ENCODE peak calls at places on chromosomes 3 and 15, in five cellular contexts. M is body of pancreas, F is sigmoid colon, C is heart right ventricle, D is HepG2. U is an unnamed sample. For H3K4me1 and H3K9me3, the result is how much of the 10 kb centered on the place peaks cover.

GRCh38 chr3:45165497-45166282 is 19.5 kb upstream of the CDCP1 start:
- DNase-seq in C (no peak), D (no peak), F (no peak), M (no peak), U (no peak)

GRCh38 chr3:45655906-45656305 is 33.3 kb upstream of the SACM1L start:
- DNase-seq in F (no peak), M (no peak), C (no peak), D (no peak), U (no peak)

GRCh38 chr3:142916611-142917010 is 27.7 kb upstream of the PCOLCE2 start:
- DNase-seq in D (no peak), M (no peak), F (no peak), C (no peak), U (no peak)

GRCh38 chr3:162072656-162073055 is 576.0 kb downstream of the OTOL1 start:
- DNase-seq in C (no peak), D (no peak), F (no peak), M (no peak), U (no peak)

GRCh38 chr3:66404246-66404645 is 96.6 kb downstream of the LRIG1 start:
- DNase-seq in M (no peak), F (peak), C (no peak), D (no peak), U (no peak)

GRCh38 chr3:114509756-114510155 is 215.9 kb downstream of the TIGIT start:
- DNase-seq in D (no peak), F (no peak), M (no peak), C (no peak), U (no peak)

GRCh38 chr3:127288921-127289645 is 1.2 kb upstream of the PRR20G start:
- DNase-seq in M (no peak), C (no peak), F (no peak), D (peak), U (no peak)

GRCh38 chr3:114872056-114872455 is 275.0 kb downstream of the ZBTB20 start:
- DNase-seq in M (no peak), C (no peak), D (no peak), F (no peak), U (no peak)

GRCh38 chr15:58306591-58307312 is 125.0 kb upstream of the LIPC start:
- DNase-seq in M (no peak), F (no peak), D (peak), C (no peak), U (no peak)

GRCh38 chr3:195896361-195897080 is 11.8 kb downstream of the TNK2 start:
- DNase-seq in M (no peak), C (no peak), F (peak), D (no peak), U (no peak)

GRCh38 chr3:28912120-28912885 is 368.6 kb upstream of the RBMS3 start:
- DNase-seq in D (no peak), M (no peak), F (no peak), C (no peak), U (no peak)

GRCh38 chr15:80404719-80405553 is 754 bp downstream of the ARNT2 start:
- DNase-seq in F (no peak), M (peak), D (no peak), C (peak), U (no peak)

GRCh38 chr15:60682115-60682514 is 203.2 kb upstream of the ICE2 start:
- DNase-seq in M (no peak), C (no peak), D (no peak), F (no peak), U (no peak)

GRCh38 chr3:187183903-187184302 is 13.4 kb upstream of the RTP1 start:
- DNase-seq in C (no peak), D (no peak), F (no peak), M (no peak), U (no peak)

GRCh38 chr3:177312491-177312890 is 115.2 kb upstream of the TBL1XR1 start:
- DNase-seq in F (no peak), C (no peak), M (no peak), D (no peak), U (no peak)

GRCh38 chr3:57382933-57383332 is 90.4 kb upstream of the ASB14 start:
- DNase-seq in F (no peak), M (no peak), D (no peak), C (no peak), U (no peak)

GRCh38 chr15:66132251-66132816 is 121.2 kb downstream of the MEGF11 start:
- DNase-seq in C (peak), D (peak), M (no peak), F (no peak), U (no peak)

GRCh38 chr15:92205255-92205739 is 188.4 kb upstream of the ST8SIA2 start:
- DNase-seq in M (no peak), F (no peak), C (no peak), D (peak), U (no peak)

GRCh38 chr3:16311960-16312451 is 47.0 kb downstream of the OXNAD1 start:
- DNase-seq in C (no peak), D (no peak), F (no peak), M (no peak), U (no peak)

GRCh38 chr15:44726136-44726535 is 10.2 kb upstream of the TRIM69 start:
- DNase-seq in F (no peak), M (no peak), D (no peak), C (no peak), U (no peak)

GRCh38 chr15:44727462-44728231 is 8.7 kb upstream of the TRIM69 start:
- DNase-seq in F (no peak), D (no peak), M (no peak), C (no peak), U (no peak)

GRCh38 chr15:44728576-44729393 is 7.5 kb upstream of the TRIM69 start:
- DNase-seq in C (peak), M (peak), D (peak), F (peak), U (peak)

GRCh38 chr15:44726568-44727461 is 9.5 kb upstream of the TRIM69 start:
- DNase-seq in C (no peak), D (peak), F (peak), M (no peak), U (no peak)

DNA sequence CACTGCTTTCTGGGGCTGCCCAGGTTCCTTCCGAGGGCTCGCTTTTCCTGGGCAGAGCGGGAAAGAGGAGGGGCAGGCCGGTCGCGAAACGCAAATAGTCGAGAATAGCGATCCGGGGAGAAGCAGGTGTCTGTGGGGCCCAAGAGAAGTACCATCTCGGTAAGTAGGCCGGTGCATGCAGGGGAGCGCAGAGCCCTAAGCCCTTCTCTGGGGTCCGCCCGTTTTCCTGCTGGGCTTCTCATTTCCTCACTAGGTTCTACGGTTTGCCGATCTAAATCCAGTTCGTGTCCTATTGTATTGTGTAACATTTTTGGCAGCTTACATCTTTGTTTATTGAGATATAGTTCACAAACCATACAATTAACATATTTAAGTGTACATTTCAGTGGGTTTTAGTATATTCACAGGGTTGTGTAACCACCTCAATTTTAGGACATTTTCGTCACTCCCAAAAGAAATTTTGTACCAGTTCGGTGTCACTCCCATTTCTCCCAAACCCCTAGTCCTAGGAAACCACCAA is 6.9 kb upstream of the TRIM69 start:
- DNase-seq in C (peak), M (no peak), D (no peak), F (no peak), U (no peak)
- H3K4me1 ChIP-seq in C (under half), M (under half), D (under half), F (under half), U (under half)

DNA sequence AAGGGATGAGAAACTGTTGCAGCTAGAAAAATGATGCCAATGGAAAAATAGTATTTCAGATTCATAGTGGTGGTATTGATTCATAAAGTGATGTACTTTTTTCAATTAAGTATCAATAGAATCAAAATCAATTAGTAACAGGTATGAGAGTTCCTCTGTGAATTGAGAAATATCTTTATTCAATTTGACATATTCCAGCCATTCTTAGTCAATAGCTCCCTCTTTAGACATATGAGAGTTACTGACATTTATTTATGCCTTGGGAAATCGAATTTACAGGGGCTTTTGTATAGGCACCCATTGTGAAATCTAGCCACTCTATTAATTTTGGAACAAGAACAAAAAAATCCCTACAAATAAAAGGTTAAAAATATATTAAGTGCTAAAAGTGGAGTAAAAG is 386.9 kb upstream of the CNTN3 start:
- DNase-seq in D (peak), C (no peak), M (no peak), F (no peak), U (no peak)
- TF ChIP-seq CTCF in D (peak), C (peak), M (no peak), F (no peak), U (no peak)

DNA sequence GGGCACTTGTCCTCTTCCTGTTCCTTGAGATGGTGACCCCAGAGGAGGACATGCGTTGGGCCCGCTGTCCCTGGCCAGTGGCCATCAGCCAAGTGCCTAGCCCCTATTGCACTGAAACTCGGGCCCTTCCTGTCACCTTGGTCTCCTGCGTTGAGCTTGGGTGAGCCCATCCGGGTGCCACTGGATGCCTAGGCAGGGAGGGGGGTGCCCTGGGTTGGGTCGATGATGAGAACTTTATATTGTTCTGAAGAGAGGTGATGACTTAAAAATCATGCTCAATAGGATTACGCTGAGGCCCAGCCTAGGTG is 221.8 kb downstream of the SNRPN start:
- DNase-seq in F (peak), C (peak), D (no peak), M (no peak), U (no peak)
- H3K9me3 ChIP-seq in F (under half), C (half or more), D (half or more), M (under half), U (under half)

DNA sequence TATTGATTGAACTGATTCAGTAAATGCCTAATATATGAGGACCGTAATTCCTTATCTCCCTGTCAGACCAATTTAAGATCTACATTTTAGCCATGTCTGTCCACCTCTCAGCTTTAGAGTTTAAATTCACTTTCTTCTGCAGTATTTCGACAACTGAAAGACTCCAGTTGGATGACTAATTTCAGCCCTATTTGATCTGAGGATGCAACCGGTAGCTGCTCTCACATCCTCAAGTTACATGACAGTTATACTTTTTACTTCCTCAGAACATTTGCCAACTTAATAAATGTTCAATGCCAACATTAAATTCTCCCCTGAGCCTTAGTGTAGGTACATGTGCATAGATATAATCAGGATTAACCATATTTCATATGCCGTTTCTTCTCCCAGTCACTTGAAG is 2.5 kb upstream of the HHLA2 start:
- DNase-seq in M (no peak), C (no peak), F (no peak), D (no peak), U (no peak)
- H3K4me1 ChIP-seq in M (under half), C (under half), F (under half), D (under half), U (under half)

GRCh38 chr3:101851072-101851471 is 1.8 kb downstream of the NFKBIZ start:
- DNase-seq in D (no peak), M (no peak), F (no peak), C (no peak), U (no peak)

GRCh38 chr3:101851833-101852232 is 2.5 kb downstream of the NFKBIZ start:
- DNase-seq in C (no peak), F (no peak), D (no peak), M (no peak), U (no peak)

GRCh38 chr3:101848754-101849713 is at the start of gene NFKBIZ:
- DNase-seq in D (peak), M (peak), F (peak), C (peak), U (peak)

GRCh38 chr3:101849714-101850326 is 506 bp downstream of the NFKBIZ start:
- DNase-seq in F (peak), C (peak), M (peak), D (no peak), U (no peak)

DNA sequence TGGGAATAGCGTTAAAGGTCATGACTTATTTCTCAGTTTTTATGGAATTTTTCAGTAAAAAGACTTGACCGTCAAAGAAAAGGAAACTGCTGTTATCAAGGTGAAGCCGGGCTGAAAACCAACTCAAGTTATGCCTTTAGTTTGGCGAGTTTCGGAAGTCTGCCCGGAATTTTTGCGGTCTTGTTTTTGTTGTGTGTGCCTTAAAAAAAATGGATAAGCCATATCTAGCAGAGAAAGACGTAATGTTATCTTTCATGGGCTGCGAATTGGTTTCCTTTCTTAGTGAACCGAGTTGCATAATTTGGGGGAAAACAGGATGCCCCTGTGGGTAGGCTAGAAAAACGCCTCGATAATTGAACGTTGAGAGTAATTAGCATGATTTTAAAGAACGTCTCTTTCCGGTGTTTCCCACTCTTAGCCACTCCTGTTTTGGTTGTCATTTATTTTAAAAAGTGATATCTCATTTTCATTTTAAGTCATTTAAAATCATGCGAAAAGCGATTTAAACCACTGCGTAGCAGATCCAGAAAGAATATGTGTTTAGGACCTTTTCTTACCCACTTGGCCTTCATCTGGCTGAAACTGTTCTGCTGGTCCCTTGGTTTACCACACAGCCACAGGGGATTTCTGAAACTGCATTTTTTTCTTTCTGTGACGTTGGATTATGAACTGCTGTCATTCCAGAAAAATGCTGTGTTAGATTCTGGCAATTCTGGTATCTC is 1.2 kb downstream of the NFKBIZ start:
- DNase-seq in C (no peak), D (no peak), F (no peak), M (no peak), U (no peak)
- TF ChIP-seq CTCF in C (no peak), D (no peak), F (no peak), M (no peak), U (no peak)

U was measured in thoracic aorta.